ENCODE peak calls at places on chromosomes 5 and 9, in five cellular contexts. I is Peyer's patch, M is HFF-Myc, F is heart left ventricle, G is activated B cell treated with CpG ODN at 0.5 μM for 24 hours. A is an unnamed sample.

GRCh38 chr5:167767775-167768174 is 523.7 kb upstream of the WWC1 start:
- DNase-seq in I (no peak), M (no peak), F (no peak), G (no peak), A (no peak)

GRCh38 chr9:94853887-94854286 is 127.4 kb downstream of the AOPEP start:
- DNase-seq in I (no peak), M (no peak), F (no peak), G (no peak), A (no peak)

GRCh38 chr5:87319469-87319868 is 51.8 kb downstream of the RASA1 start:
- DNase-seq in I (no peak), M (no peak), F (no peak), G (no peak), A (no peak)

GRCh38 chr5:127492854-127493738 is 24.3 kb upstream of the PRRC1 start:
- DNase-seq in I (no peak), M (peak; percentile 9), F (no peak), G (no peak), A (no peak)

GRCh38 chr9:3181049-3181953 is 337.4 kb upstream of the PUM3 start:
- DNase-seq in I (no peak), M (no peak), F (no peak), G (no peak), A (no peak)

GRCh38 chr9:3332802-3333201 is 193.0 kb downstream of the RFX3 start:
- DNase-seq in I (no peak), M (no peak), F (no peak), G (no peak), A (no peak)

GRCh38 chr9:113463418-113464285 is at the start of gene RGS3:
- DNase-seq in I (no peak), M (no peak), F (peak; percentile 79), G (no peak), A (no peak)

GRCh38 chr5:132070460-132071337 is 2.9 kb upstream of the CSF2 start:
- DNase-seq in I (no peak), M (no peak), F (no peak), G (no peak), A (no peak)

GRCh38 chr9:86585422-86586143 is 231.4 kb upstream of the TUT7 start:
- DNase-seq in I (no peak), M (no peak), F (no peak), G (no peak), A (no peak)

GRCh38 chr9:110142868-110143866 is 64.8 kb downstream of the C9orf152 start:
- DNase-seq in I (no peak), M (no peak), F (no peak), G (no peak), A (no peak)

GRCh38 chr5:145521066-145521465 is 314.1 kb downstream of the PRELID2 start:
- DNase-seq in I (no peak), M (no peak), F (no peak), G (no peak), A (no peak)

GRCh38 chr9:133396952-133397351 is 20.8 kb downstream of the STKLD1 start:
- DNase-seq in I (no peak), M (no peak), F (no peak), G (no peak), A (no peak)

GRCh38 chr5:150513375-150514309 is 5.7 kb downstream of the NDST1 start:
- DNase-seq in I (no peak), M (no peak), F (no peak), G (no peak), A (no peak)

GRCh38 chr5:103808464-103809106 is 246.0 kb upstream of the NUDT12 start:
- DNase-seq in I (no peak), M (peak; percentile 24), F (no peak), G (no peak), A (no peak)

GRCh38 chr5:36392818-36393217 is 91.1 kb upstream of the RANBP3L start:
- DNase-seq in I (no peak), M (no peak), F (no peak), G (no peak), A (no peak)

GRCh38 chr5:37492778-37493555 is 113.8 kb downstream of the WDR70 start:
- DNase-seq in I (no peak), M (no peak), F (no peak), G (no peak), A (no peak)

GRCh38 chr5:56649569-56649968 is 165.8 kb upstream of the MAP3K1 start:
- DNase-seq in I (no peak), M (peak; percentile 66), F (peak; percentile 66), G (no peak), A (no peak)

GRCh38 chr5:128528126-128528525 is 9.9 kb downstream of the FBN2 start:
- DNase-seq in I (no peak), M (no peak), F (no peak), G (no peak), A (no peak)

GRCh38 chr9:70352802-70353201 is 61.7 kb downstream of the KLF9 start:
- DNase-seq in I (no peak), M (no peak), F (no peak), G (no peak), A (no peak)

GRCh38 chr5:151074557-151074956 is 6.3 kb downstream of the TNIP1 start:
- DNase-seq in I (no peak), M (no peak), F (no peak), G (no peak), A (no peak)

GRCh38 chr9:107481035-107481434 is 8.5 kb downstream of the KLF4 start:
- DNase-seq in I (no peak), M (no peak), F (no peak), G (no peak), A (no peak)

GRCh38 chr9:96040591-96041461 is 165.3 kb downstream of the ERCC6L2 start:
- DNase-seq in I (no peak), M (no peak), F (no peak), G (no peak), A (no peak)

GRCh38 chr5:144203750-144204596 is 33.3 kb downstream of the KCTD16 start:
- DNase-seq in I (peak; percentile 31), M (peak; percentile 46), F (no peak), G (no peak), A (no peak)

GRCh38 chr5:178453224-178453623 is 137.0 kb downstream of the COL23A1 start:
- DNase-seq in I (no peak), M (no peak), F (no peak), G (no peak), A (no peak)

GRCh38 chr5:135735831-135736230 is 98.6 kb upstream of the SLC25A48 start:
- DNase-seq in I (no peak), M (no peak), F (no peak), G (no peak), A (no peak)

GRCh38 chr9:136328622-136329041 is 1.3 kb downstream of the GPSM1 start:
- DNase-seq in I (no peak), M (no peak), F (no peak), G (no peak), A (no peak)

GRCh38 chr9:30197954-30198353 is 2186.5 kb upstream of the ACO1 start:
- DNase-seq in I (no peak), M (no peak), F (no peak), G (no peak), A (no peak)

GRCh38 chr5:6682239-6682638 is 31.0 kb upstream of the TENT4A start:
- DNase-seq in I (no peak), M (no peak), F (no peak), G (no peak), A (no peak)

GRCh38 chr9:105608685-105609598 is 51.0 kb downstream of the FKTN start:
- DNase-seq in I (no peak), M (peak; percentile 11), F (no peak), G (no peak), A (no peak)

GRCh38 chr5:173868096-173868879 is 19.9 kb upstream of the CPEB4 start:
- DNase-seq in I (no peak), M (no peak), F (no peak), G (no peak), A (peak; percentile 77)

GRCh38 chr9:70229579-70229978 is 29.2 kb upstream of the SMC5 start:
- DNase-seq in I (no peak), M (no peak), F (no peak), G (no peak), A (no peak)

DNA sequence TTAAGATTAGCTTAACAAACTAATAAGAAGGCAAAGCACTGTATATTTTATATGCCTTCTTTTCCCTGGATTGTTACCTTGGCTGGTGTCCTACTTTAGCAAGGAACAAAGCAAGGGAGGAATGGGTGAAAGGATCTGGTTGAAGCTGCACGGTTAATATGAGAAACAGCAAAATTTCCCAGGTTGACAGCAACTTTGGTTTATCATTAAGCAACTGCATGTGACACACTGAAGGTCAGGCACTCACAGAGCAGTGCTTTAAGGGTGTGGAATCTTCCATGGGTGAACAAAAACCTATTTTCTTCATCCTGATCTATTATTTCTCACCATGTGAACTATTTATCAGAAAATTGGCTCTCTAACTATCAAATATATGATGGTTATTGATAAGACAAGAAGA is 109.0 kb upstream of the ATP10B start:
- DNase-seq in I (no peak), M (no peak), F (no peak), G (no peak), A (no peak)
- TF ChIP-seq CTCF in I (no peak), M (no peak), F (no peak), G (no peak), A (no peak)

GRCh38 chr9:128167209-128167608 is 7.1 kb downstream of the BBLN start:
- DNase-seq in I (no peak), M (no peak), F (no peak), G (no peak), A (no peak)
- TF ChIP-seq CTCF in I (no peak), M (no peak), F (no peak), G (no peak), A (no peak)

DNA sequence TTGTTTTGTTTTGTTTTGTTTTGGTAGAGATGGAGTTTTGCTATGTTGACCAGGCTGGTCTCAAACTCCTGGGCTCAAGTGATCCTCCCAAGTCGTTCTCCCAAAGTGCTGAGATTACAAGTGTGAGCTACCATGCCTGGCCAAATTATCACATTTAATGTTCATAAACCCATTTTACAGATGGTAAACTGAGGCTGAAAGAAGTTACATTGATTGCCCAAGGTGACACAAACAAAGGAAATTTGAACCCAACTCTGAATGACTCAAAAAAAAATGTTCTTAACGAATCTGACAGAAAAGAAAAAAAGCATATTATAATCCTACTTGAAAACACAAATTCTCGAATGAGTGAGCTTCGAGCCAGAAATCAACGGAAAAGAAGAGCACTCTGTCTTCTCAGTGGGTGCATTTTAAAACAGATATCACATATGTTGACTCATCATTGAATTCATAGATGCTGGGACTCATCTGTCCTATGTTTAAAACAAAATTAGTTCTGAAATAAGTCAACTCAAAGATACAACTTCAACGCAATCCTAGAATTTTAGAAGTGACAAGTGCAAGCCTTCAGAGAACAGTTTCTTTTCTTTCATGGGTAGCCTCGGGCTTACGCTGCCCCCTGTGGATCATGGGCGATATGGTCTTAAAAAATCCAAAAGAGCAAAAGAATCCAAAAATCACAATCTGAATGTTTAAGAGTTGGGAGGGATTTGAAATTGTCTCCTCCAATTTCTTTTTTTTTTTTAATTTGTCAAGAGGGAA is 28.4 kb downstream of the TIMD4 start:
- DNase-seq in I (peak; percentile 42), M (no peak), F (no peak), G (no peak), A (no peak)
- TF ChIP-seq CTCF in I (peak; percentile 50), M (peak; percentile 63), F (no peak), G (no peak), A (peak; percentile 56)

GRCh38 chr9:76192013-76192412 is 202.2 kb downstream of the RFK start:
- DNase-seq in I (no peak), M (no peak), F (no peak), G (no peak), A (no peak)

GRCh38 chr9:76194896-76195295 is 199.3 kb downstream of the RFK start:
- DNase-seq in I (no peak), M (no peak), F (no peak), G (no peak), A (no peak)

GRCh38 chr9:76188905-76189304 is 205.3 kb downstream of the RFK start:
- DNase-seq in I (no peak), M (no peak), F (no peak), G (no peak), A (no peak)

GRCh38 chr9:76191493-76191892 is 202.7 kb downstream of the RFK start:
- DNase-seq in I (no peak), M (no peak), F (no peak), G (no peak), A (no peak)
- TF ChIP-seq CTCF in I (no peak), M (no peak), F (no peak), G (no peak), A (no peak)

A was measured in CD14-positive monocyte.